ENCODE peak calls at places on chromosome 6, in nine cellular contexts. Y is colonic mucosa; S is caudate nucleus; L is lung; G is naive thymus-derived CD8-positive, alpha-beta T cell; C is heart right ventricle; N is MCF 10A; O is AG04449; R is GM10248. Q is an unnamed sample.

GRCh38 chr6:167987811-167988495 is 9.5 kb upstream of the KIF25 start:
- DNase-seq in S (no peak), L (no peak), N (no peak), R (no peak), C (no peak), O (no peak), Y (no peak), G (no peak), Q (no peak)

GRCh38 chr6:92114797-92115196 is 1304.6 kb downstream of the EPHA7 start:
- DNase-seq in N (no peak), G (no peak), S (no peak), R (no peak), Y (peak; percentile 23), O (no peak), C (no peak), L (no peak), Q (no peak)

GRCh38 chr6:154953644-154954043 is 41.5 kb upstream of the TIAM2 start:
- DNase-seq in N (no peak), G (no peak), L (no peak), O (no peak), Y (no peak), S (no peak), R (no peak), C (no peak), Q (no peak)

GRCh38 chr6:41970436-41970846 is 28.8 kb upstream of the CCND3 start:
- DNase-seq in C (no peak), O (no peak), R (no peak), S (no peak), L (peak; percentile 31), G (no peak), Y (no peak), N (peak; percentile 84), Q (no peak)

GRCh38 chr6:41079080-41079479 is 6.3 kb downstream of the NFYA start:
- DNase-seq in C (no peak), N (no peak), G (no peak), Y (no peak), L (no peak), S (no peak), R (no peak), O (no peak), Q (no peak)

GRCh38 chr6:37630281-37630799 is 67.3 kb downstream of the MDGA1 start:
- DNase-seq in L (no peak), R (no peak), O (peak; percentile 94), S (no peak), Y (no peak), G (no peak), N (peak; percentile 99), C (no peak), Q (peak; percentile 99)

GRCh38 chr6:3627501-3627900 is 124.0 kb downstream of the PXDC1 start:
- DNase-seq in Y (no peak), C (no peak), N (no peak), R (no peak), S (no peak), L (no peak), O (no peak), G (no peak), Q (no peak)

GRCh38 chr6:28769626-28770402 is 154.0 kb downstream of the TRIM27 start:
- DNase-seq in N (peak; percentile 68), S (no peak), L (no peak), C (no peak), Y (no peak), R (no peak), G (no peak), O (no peak), Q (peak; percentile 91)

GRCh38 chr6:8558953-8559352 is 123.6 kb upstream of the SLC35B3 start:
- DNase-seq in N (no peak), S (no peak), Y (no peak), C (no peak), L (no peak), R (no peak), O (no peak), G (no peak), Q (no peak)

GRCh38 chr6:16206595-16207037 is 31.8 kb upstream of the GMPR start:
- DNase-seq in N (peak; percentile 60), R (peak; percentile 68), L (peak; percentile 48), S (no peak), O (peak; percentile 65), C (no peak), G (peak; percentile 17), Y (peak; percentile 66), Q (peak; percentile 85)

GRCh38 chr6:112251170-112251945 is 3.0 kb downstream of the LAMA4 start:
- DNase-seq in R (no peak), L (no peak), Y (no peak), N (no peak), C (peak; percentile 23), G (no peak), S (no peak), O (peak; percentile 46), Q (peak; percentile 67)

GRCh38 chr6:52595796-52596130 is 18.9 kb upstream of the TRAM2 start:
- DNase-seq in C (no peak), S (no peak), L (no peak), N (no peak), O (no peak), Y (no peak), G (no peak), R (no peak), Q (no peak)

GRCh38 chr6:7594579-7595125 is 4.7 kb downstream of the SNRNP48 start:
- DNase-seq in G (no peak), L (no peak), R (no peak), O (no peak), S (no peak), Y (no peak), N (no peak), C (no peak), Q (no peak)

GRCh38 chr6:1796706-1797529 is 187.2 kb downstream of the FOXC1 start:
- DNase-seq in C (no peak), R (peak; percentile 50), Y (no peak), L (no peak), G (no peak), O (peak; percentile 62), S (no peak), N (no peak), Q (no peak)

GRCh38 chr6:53309059-53309896 is 39.5 kb downstream of the ELOVL5 start:
- DNase-seq in R (peak; percentile 22), G (peak; percentile 10), C (no peak), L (no peak), Y (no peak), S (no peak), O (peak; percentile 41), N (peak; percentile 77), Q (no peak)

GRCh38 chr6:48101277-48101676 is 9.7 kb downstream of the PTCHD4 start:
- DNase-seq in O (no peak), S (no peak), N (peak; percentile 61), L (no peak), R (peak; percentile 29), C (no peak), Y (no peak), G (no peak), Q (no peak)

GRCh38 chr6:3594196-3594595 is 137.3 kb upstream of the SLC22A23 start:
- DNase-seq in S (no peak), O (no peak), G (no peak), N (no peak), R (no peak), Y (no peak), C (no peak), L (no peak), Q (no peak)

GRCh38 chr6:30654798-30655742 is 8.1 kb downstream of the C6orf136 start:
- DNase-seq in Y (no peak), O (no peak), L (no peak), S (no peak), G (no peak), C (no peak), N (no peak), R (no peak), Q (no peak)

GRCh38 chr6:108651287-108651686 is 90.6 kb downstream of the FOXO3 start:
- DNase-seq in Y (no peak), O (no peak), N (peak; percentile 25), R (no peak), S (no peak), L (no peak), G (no peak), C (no peak), Q (no peak)

GRCh38 chr6:20846602-20847028 is 312.4 kb downstream of the CDKAL1 start:
- DNase-seq in C (no peak), G (no peak), S (no peak), Y (no peak), R (peak; percentile 18), O (no peak), L (no peak), N (no peak), Q (peak; percentile 40)

GRCh38 chr6:99187429-99187828 is 162.0 kb downstream of the FAXC start:
- DNase-seq in R (no peak), Y (no peak), N (no peak), S (no peak), G (no peak), C (no peak), L (no peak), O (no peak), Q (no peak)

GRCh38 chr6:161076211-161076677 is 84.7 kb downstream of the MAP3K4 start:
- DNase-seq in Y (no peak), G (peak; percentile 14), N (no peak), R (no peak), C (no peak), L (no peak), O (no peak), S (no peak), Q (no peak)

GRCh38 chr6:133099573-133099972 is 141.6 kb upstream of the EYA4 start:
- DNase-seq in N (peak; percentile 38), Y (no peak), R (no peak), G (no peak), C (no peak), L (no peak), S (no peak), O (peak; percentile 33), Q (peak; percentile 76)

GRCh38 chr6:108559097-108559883 is 1.4 kb upstream of the FOXO3 start:
- DNase-seq in G (peak; percentile 88), C (peak; percentile 94), O (no peak), Y (peak; percentile 93), S (peak; percentile 91), R (peak; percentile 68), L (peak; percentile 93), N (peak; percentile 82), Q (peak; percentile 90)

GRCh38 chr6:83536034-83536646 is 23.8 kb downstream of the PRSS35 start:
- DNase-seq in S (no peak), C (no peak), R (peak; percentile 34), G (no peak), L (no peak), Y (peak; percentile 64), N (peak; percentile 54), O (no peak), Q (peak; percentile 46)

GRCh38 chr6:44237021-44237812 is 9.7 kb upstream of the HSP90AB1 start:
- DNase-seq in S (peak; percentile 51), L (peak; percentile 92), R (peak; percentile 69), G (no peak), O (peak; percentile 88), Y (peak; percentile 96), N (peak; percentile 99), C (peak; percentile 82), Q (peak; percentile 99)

GRCh38 chr6:16474834-16475781 is 236.7 kb downstream of the GMPR start:
- DNase-seq in O (no peak), Y (no peak), R (no peak), S (no peak), G (no peak), L (no peak), N (no peak), C (no peak), Q (no peak)

GRCh38 chr6:37077459-37078296 is 72.2 kb downstream of the FGD2 start:
- DNase-seq in N (no peak), R (no peak), O (peak; percentile 78), Y (peak; percentile 59), L (peak; percentile 57), G (no peak), S (no peak), C (peak; percentile 86), Q (peak; percentile 66)

GRCh38 chr6:33367009-33367714 is 24.5 kb upstream of the KIFC1 start:
- DNase-seq in Y (no peak), N (no peak), R (no peak), O (no peak), S (no peak), L (no peak), C (no peak), G (no peak), Q (no peak)

GRCh38 chr6:137286368-137286767 is 67.2 kb upstream of the IFNGR1 start:
- DNase-seq in Y (no peak), R (no peak), S (no peak), L (no peak), C (no peak), O (no peak), G (no peak), N (no peak), Q (no peak)